ENCODE peak calls at places on chromosomes 2 and 18, in four cellular contexts. One of them, this sample, is unnamed.

GRCh38 chr18:50277935-50278334 is 3.4 kb downstream of the MBD1 start:
- DNase-seq in EH: peak
- DNase-seq in T1000: no peak
- DNase-seq in BJ: no peak
- DNase-seq in this sample: no peak

GRCh38 chr18:46148810-46149209 is 44.6 kb downstream of the HAUS1 start:
- DNase-seq in BJ: no peak
- DNase-seq in T1000: peak
- DNase-seq in EH: peak
- DNase-seq in this sample: peak

GRCh38 chr2:11446733-11447248 is 19.2 kb downstream of the E2F6 start:
- DNase-seq in BJ: peak
- DNase-seq in T1000: no peak
- DNase-seq in EH: peak
- DNase-seq in this sample: no peak

GRCh38 chr18:22846088-22846683 is 86.9 kb upstream of the RBBP8 start:
- DNase-seq in EH: peak
- DNase-seq in T1000: no peak
- DNase-seq in BJ: no peak
- DNase-seq in this sample: no peak

GRCh38 chr18:11322716-11323115 is 173.3 kb upstream of the PIEZO2 start:
- DNase-seq in T1000: no peak
- DNase-seq in EH: no peak
- DNase-seq in BJ: no peak
- DNase-seq in this sample: no peak

GRCh38 chr18:28110924-28111323 is 66.0 kb downstream of the CDH2 start:
- DNase-seq in BJ: no peak
- DNase-seq in T1000: no peak
- DNase-seq in EH: no peak
- DNase-seq in this sample: no peak

GRCh38 chr2:164182116-164182637 is 439.1 kb downstream of the GRB14 start:
- DNase-seq in BJ: no peak
- DNase-seq in EH: no peak
- DNase-seq in T1000: no peak
- DNase-seq in this sample: no peak

GRCh38 chr2:163044116-163044515 is 205.5 kb upstream of the KCNH7 start:
- DNase-seq in BJ: no peak
- DNase-seq in T1000: no peak
- DNase-seq in EH: no peak
- DNase-seq in this sample: no peak

GRCh38 chr2:80392446-80392845 is 87.9 kb upstream of the LRRTM1 start:
- DNase-seq in EH: peak
- DNase-seq in T1000: no peak
- DNase-seq in BJ: no peak
- DNase-seq in this sample: no peak

GRCh38 chr18:48529796-48530195 is 9.0 kb upstream of the CTIF start:
- DNase-seq in T1000: peak
- DNase-seq in EH: peak
- DNase-seq in BJ: no peak
- DNase-seq in this sample: no peak

GRCh38 chr18:26435415-26436095 is 112.8 kb downstream of the KCTD1 start:
- DNase-seq in BJ: no peak
- DNase-seq in T1000: no peak
- DNase-seq in EH: no peak
- DNase-seq in this sample: no peak

GRCh38 chr2:224630659-224631550 is 45.7 kb upstream of the CUL3 start:
- DNase-seq in EH: no peak
- DNase-seq in T1000: no peak
- DNase-seq in BJ: no peak
- DNase-seq in this sample: no peak

GRCh38 chr2:131673400-131674173 is 145.9 kb downstream of the CCDC74A start:
- DNase-seq in BJ: no peak
- DNase-seq in T1000: peak
- DNase-seq in EH: peak
- DNase-seq in this sample: peak

GRCh38 chr18:49814147-49814499 is 790 bp upstream of the ACAA2 start:
- DNase-seq in T1000: no peak
- DNase-seq in EH: peak
- DNase-seq in BJ: no peak
- DNase-seq in this sample: no peak

GRCh38 chr2:134190807-134191203 is 63.1 kb upstream of the MGAT5 start:
- DNase-seq in BJ: no peak
- DNase-seq in EH: no peak
- DNase-seq in T1000: no peak
- DNase-seq in this sample: no peak

GRCh38 chr2:40225670-40226069 is 226.2 kb downstream of the SLC8A1 start:
- DNase-seq in T1000: no peak
- DNase-seq in EH: no peak
- DNase-seq in BJ: no peak
- DNase-seq in this sample: no peak

GRCh38 chr2:97662895-97663625 is 784 bp downstream of the ACTR1B start:
- DNase-seq in T1000: peak
- DNase-seq in BJ: peak
- DNase-seq in EH: peak
- DNase-seq in this sample: peak

GRCh38 chr2:128425731-128426620 is 107.3 kb upstream of the HS6ST1 start:
- DNase-seq in EH: peak
- DNase-seq in T1000: peak
- DNase-seq in BJ: no peak
- DNase-seq in this sample: no peak

GRCh38 chr2:74010087-74010541 is 25.4 kb downstream of the TET3 start:
- DNase-seq in EH: no peak
- DNase-seq in T1000: no peak
- DNase-seq in BJ: no peak
- DNase-seq in this sample: peak

GRCh38 chr2:28638102-28638501 is 113.5 kb upstream of the PPP1CB start:
- DNase-seq in EH: no peak
- DNase-seq in BJ: no peak
- DNase-seq in T1000: no peak
- DNase-seq in this sample: no peak

GRCh38 chr2:124024491-124025348 is at the start of gene CNTNAP5:
- DNase-seq in T1000: peak
- DNase-seq in EH: peak
- DNase-seq in BJ: no peak
- DNase-seq in this sample: peak

GRCh38 chr2:119689218-119689617 is 10.2 kb downstream of the TMEM177 start:
- DNase-seq in T1000: no peak
- DNase-seq in BJ: no peak
- DNase-seq in EH: no peak
- DNase-seq in this sample: no peak

GRCh38 chr18:60259052-60259681 is 113.4 kb downstream of the MC4R start:
- DNase-seq in EH: peak
- DNase-seq in BJ: no peak
- DNase-seq in T1000: no peak
- DNase-seq in this sample: no peak

GRCh38 chr2:219426534-219427136 is 8.0 kb upstream of the SPEG start:
- DNase-seq in EH: no peak
- DNase-seq in BJ: no peak
- DNase-seq in T1000: no peak
- DNase-seq in this sample: no peak

GRCh38 chr2:233470007-233470687 is 96.4 kb downstream of the USP40 start:
- DNase-seq in BJ: no peak
- DNase-seq in EH: no peak
- DNase-seq in T1000: no peak
- DNase-seq in this sample: peak

GRCh38 chr2:236568068-236568921 is 1.3 kb upstream of the ACKR3 start:
- DNase-seq in BJ: no peak
- DNase-seq in T1000: no peak
- DNase-seq in EH: peak
- DNase-seq in this sample: no peak

GRCh38 chr18:58856881-58857280 is 7.8 kb upstream of the ZNF532 start:
- DNase-seq in BJ: no peak
- DNase-seq in T1000: no peak
- DNase-seq in EH: peak
- DNase-seq in this sample: no peak

GRCh38 chr2:109087055-109087663 is 41.8 kb upstream of the SH3RF3 start:
- DNase-seq in T1000: no peak
- DNase-seq in BJ: no peak
- DNase-seq in EH: no peak
- DNase-seq in this sample: no peak

GRCh38 chr2:233468746-233469110 is 97.9 kb downstream of the USP40 start:
- DNase-seq in T1000: no peak
- DNase-seq in BJ: no peak
- DNase-seq in EH: no peak
- DNase-seq in this sample: no peak

GRCh38 chr18:49694402-49694801 is 118.9 kb downstream of the ACAA2 start:
- DNase-seq in T1000: no peak
- DNase-seq in EH: peak
- DNase-seq in BJ: no peak
- DNase-seq in this sample: no peak

GRCh38 chr2:238167761-238168160 is 9.0 kb downstream of the ERFE start:
- DNase-seq in EH: peak
- DNase-seq in T1000: no peak
- DNase-seq in BJ: no peak
- DNase-seq in this sample: no peak

GRCh38 chr2:119684553-119684952 is 5.6 kb downstream of the TMEM177 start:
- DNase-seq in T1000: no peak
- DNase-seq in BJ: no peak
- DNase-seq in EH: no peak
- DNase-seq in this sample: no peak

GRCh38 chr2:191836471-191836852 is 10.4 kb downstream of the CAVIN2 start:
- DNase-seq in T1000: no peak
- DNase-seq in EH: no peak
- DNase-seq in BJ: no peak
- DNase-seq in this sample: no peak

GRCh38 chr2:216888086-216888485 is 28.2 kb upstream of the TNP1 start:
- DNase-seq in BJ: no peak
- DNase-seq in EH: no peak
- DNase-seq in T1000: no peak
- DNase-seq in this sample: no peak

GRCh38 chr2:10977003-10977402 is 65.3 kb downstream of the KCNF1 start:
- DNase-seq in BJ: no peak
- DNase-seq in T1000: no peak
- DNase-seq in EH: peak
- DNase-seq in this sample: no peak

GRCh38 chr2:135132314-135132713 is 80.2 kb downstream of the RAB3GAP1 start:
- DNase-seq in T1000: no peak
- DNase-seq in BJ: peak
- DNase-seq in EH: peak
- DNase-seq in this sample: no peak

GRCh38 chr2:237191693-237192076 is 106.0 kb downstream of the COPS8 start:
- DNase-seq in EH: no peak
- DNase-seq in T1000: no peak
- DNase-seq in BJ: no peak
- DNase-seq in this sample: no peak

GRCh38 chr2:152623076-152623740 is 94.1 kb downstream of the PRPF40A start:
- DNase-seq in EH: no peak
- DNase-seq in T1000: no peak
- DNase-seq in BJ: no peak
- DNase-seq in this sample: no peak

This sample was measured in NCI-H2029.